ENCODE peak calls at places on chromosomes 16 and 17, in five cellular contexts. One of them, this sample, is unnamed.

GRCh38 chr16:16073884-16074781 is 124.7 kb downstream of the ABCC1 start:
- DNase-seq in psoas muscle: no peak
- DNase-seq in WERI-Rb-1: no peak
- DNase-seq in Peyer's patch: no peak
- DNase-seq in HCT116: no peak
- DNase-seq in this sample: no peak

GRCh38 chr16:74607310-74607966 is 524 bp upstream of the GLG1 start:
- DNase-seq in HCT116: no peak
- DNase-seq in Peyer's patch: no peak
- DNase-seq in WERI-Rb-1: no peak
- DNase-seq in psoas muscle: no peak
- DNase-seq in this sample: no peak

GRCh38 chr17:57650548-57650947 is 94.6 kb downstream of the CCDC182 start:
- DNase-seq in psoas muscle: no peak
- DNase-seq in WERI-Rb-1: no peak
- DNase-seq in HCT116: no peak
- DNase-seq in Peyer's patch: no peak
- DNase-seq in this sample: no peak

GRCh38 chr17:70780031-70780430 is 610.7 kb downstream of the KCNJ2 start:
- DNase-seq in psoas muscle: no peak
- DNase-seq in HCT116: no peak
- DNase-seq in WERI-Rb-1: no peak
- DNase-seq in Peyer's patch: no peak
- DNase-seq in this sample: no peak

GRCh38 chr16:26137956-26138355 is 446.2 kb downstream of the HS3ST4 start:
- DNase-seq in WERI-Rb-1: no peak
- DNase-seq in psoas muscle: no peak
- DNase-seq in Peyer's patch: no peak
- DNase-seq in HCT116: no peak
- DNase-seq in this sample: no peak

GRCh38 chr17:14372905-14373559 is 72.2 kb downstream of the HS3ST3B1 start:
- DNase-seq in Peyer's patch: no peak
- DNase-seq in WERI-Rb-1: no peak
- DNase-seq in HCT116: no peak
- DNase-seq in psoas muscle: no peak
- DNase-seq in this sample: no peak

GRCh38 chr17:62705781-62706597 is 78.5 kb downstream of the MRC2 start:
- DNase-seq in Peyer's patch: no peak
- DNase-seq in WERI-Rb-1: no peak
- DNase-seq in HCT116: no peak
- DNase-seq in psoas muscle: no peak
- DNase-seq in this sample: no peak

GRCh38 chr17:79203016-79203415 is 128.4 kb downstream of the ENGASE start:
- DNase-seq in HCT116: no peak
- DNase-seq in WERI-Rb-1: peak; percentile 88
- DNase-seq in psoas muscle: no peak
- DNase-seq in Peyer's patch: no peak
- DNase-seq in this sample: no peak

GRCh38 chr17:38740016-38740415 is 8.1 kb downstream of the PCGF2 start:
- DNase-seq in WERI-Rb-1: no peak
- DNase-seq in HCT116: no peak
- DNase-seq in psoas muscle: no peak
- DNase-seq in Peyer's patch: no peak
- DNase-seq in this sample: no peak

GRCh38 chr17:1123397-1124237 is 56.2 kb downstream of the ABR start:
- DNase-seq in psoas muscle: no peak
- DNase-seq in HCT116: no peak
- DNase-seq in Peyer's patch: no peak
- DNase-seq in WERI-Rb-1: no peak
- DNase-seq in this sample: no peak

GRCh38 chr17:50036455-50037320 is 19.2 kb upstream of the ITGA3 start:
- DNase-seq in psoas muscle: no peak
- DNase-seq in Peyer's patch: peak; percentile 31
- DNase-seq in HCT116: no peak
- DNase-seq in WERI-Rb-1: peak; percentile 57
- DNase-seq in this sample: peak; percentile 4

GRCh38 chr17:37025241-37025640 is 76.5 kb downstream of the AATF start:
- DNase-seq in Peyer's patch: no peak
- DNase-seq in WERI-Rb-1: no peak
- DNase-seq in HCT116: no peak
- DNase-seq in psoas muscle: no peak
- DNase-seq in this sample: no peak

GRCh38 chr17:38797828-38798227 is 1.5 kb downstream of the PIP4K2B start:
- DNase-seq in WERI-Rb-1: no peak
- DNase-seq in psoas muscle: no peak
- DNase-seq in Peyer's patch: no peak
- DNase-seq in HCT116: no peak
- DNase-seq in this sample: no peak

GRCh38 chr17:18219016-18219415 is 6.4 kb upstream of the LLGL1 start:
- DNase-seq in psoas muscle: no peak
- DNase-seq in WERI-Rb-1: no peak
- DNase-seq in HCT116: no peak
- DNase-seq in Peyer's patch: no peak
- DNase-seq in this sample: peak; percentile 62

GRCh38 chr17:37650419-37651003 is 7.3 kb upstream of the DDX52 start:
- DNase-seq in WERI-Rb-1: peak; percentile 56
- DNase-seq in HCT116: peak; percentile 41
- DNase-seq in psoas muscle: no peak
- DNase-seq in Peyer's patch: peak; percentile 75
- DNase-seq in this sample: no peak

GRCh38 chr16:49733278-49734009 is 122.5 kb downstream of the ZNF423 start:
- DNase-seq in HCT116: no peak
- DNase-seq in Peyer's patch: no peak
- DNase-seq in psoas muscle: no peak
- DNase-seq in WERI-Rb-1: no peak
- DNase-seq in this sample: no peak

GRCh38 chr16:66847533-66848057 is 3.4 kb downstream of the CA7 start:
- DNase-seq in Peyer's patch: peak; percentile 45
- DNase-seq in WERI-Rb-1: no peak
- DNase-seq in psoas muscle: no peak
- DNase-seq in HCT116: no peak
- DNase-seq in this sample: no peak

GRCh38 chr17:7224661-7225111 is 4.9 kb downstream of the ACADVL start:
- DNase-seq in psoas muscle: peak; percentile 12
- DNase-seq in Peyer's patch: no peak
- DNase-seq in HCT116: no peak
- DNase-seq in WERI-Rb-1: peak; percentile 26
- DNase-seq in this sample: no peak

GRCh38 chr17:56581635-56582605 is 11.6 kb upstream of the NOG start:
- DNase-seq in HCT116: no peak
- DNase-seq in Peyer's patch: no peak
- DNase-seq in WERI-Rb-1: no peak
- DNase-seq in psoas muscle: no peak
- DNase-seq in this sample: no peak

GRCh38 chr16:29983420-29984136 is 9.9 kb downstream of the TAOK2 start:
- DNase-seq in HCT116: no peak
- DNase-seq in WERI-Rb-1: no peak
- DNase-seq in psoas muscle: no peak
- DNase-seq in Peyer's patch: no peak
- DNase-seq in this sample: no peak

GRCh38 chr16:28292731-28293588 is 635 bp downstream of the SBK1 start:
- DNase-seq in HCT116: no peak
- DNase-seq in Peyer's patch: no peak
- DNase-seq in psoas muscle: no peak
- DNase-seq in WERI-Rb-1: peak; percentile 65
- DNase-seq in this sample: no peak

GRCh38 chr16:14545346-14545884 is 84.6 kb downstream of the PARN start:
- DNase-seq in Peyer's patch: no peak
- DNase-seq in HCT116: no peak
- DNase-seq in psoas muscle: no peak
- DNase-seq in WERI-Rb-1: no peak
- DNase-seq in this sample: no peak

GRCh38 chr17:81391964-81392908 is 3.0 kb upstream of the BAHCC1 start:
- DNase-seq in Peyer's patch: no peak
- DNase-seq in WERI-Rb-1: no peak
- DNase-seq in HCT116: no peak
- DNase-seq in psoas muscle: peak; percentile 75
- DNase-seq in this sample: no peak

GRCh38 chr16:66988197-66988788 is at the start of gene CES4A:
- DNase-seq in HCT116: no peak
- DNase-seq in WERI-Rb-1: peak; percentile 68
- DNase-seq in Peyer's patch: peak; percentile 58
- DNase-seq in psoas muscle: peak; percentile 36
- DNase-seq in this sample: peak; percentile 41

GRCh38 chr17:48718162-48718780 is 4.0 kb downstream of the PRAC1 start:
- DNase-seq in WERI-Rb-1: no peak
- DNase-seq in psoas muscle: no peak
- DNase-seq in HCT116: no peak
- DNase-seq in Peyer's patch: no peak
- DNase-seq in this sample: no peak

GRCh38 chr16:49470550-49470949 is 96.9 kb downstream of the C16orf78 start:
- DNase-seq in psoas muscle: no peak
- DNase-seq in HCT116: no peak
- DNase-seq in Peyer's patch: peak; percentile 6
- DNase-seq in WERI-Rb-1: no peak
- DNase-seq in this sample: no peak

GRCh38 chr17:1576500-1576899 is 13.9 kb upstream of the PITPNA start:
- DNase-seq in Peyer's patch: no peak
- DNase-seq in WERI-Rb-1: no peak
- DNase-seq in HCT116: no peak
- DNase-seq in psoas muscle: no peak
- DNase-seq in this sample: no peak

GRCh38 chr16:14280541-14280940 is 209.4 kb downstream of the MRTFB start:
- DNase-seq in HCT116: no peak
- DNase-seq in psoas muscle: no peak
- DNase-seq in WERI-Rb-1: no peak
- DNase-seq in Peyer's patch: no peak
- DNase-seq in this sample: no peak

GRCh38 chr16:22161999-22162657 is at the start of gene SDR42E2:
- DNase-seq in psoas muscle: no peak
- DNase-seq in HCT116: no peak
- DNase-seq in Peyer's patch: no peak
- DNase-seq in WERI-Rb-1: no peak
- DNase-seq in this sample: no peak

GRCh38 chr17:13209091-13209490 is 191.3 kb upstream of the ELAC2 start:
- DNase-seq in Peyer's patch: no peak
- DNase-seq in WERI-Rb-1: no peak
- DNase-seq in HCT116: no peak
- DNase-seq in psoas muscle: no peak
- DNase-seq in this sample: no peak

GRCh38 chr17:66313995-66314659 is 11.7 kb downstream of the PRKCA start:
- DNase-seq in Peyer's patch: no peak
- DNase-seq in WERI-Rb-1: no peak
- DNase-seq in psoas muscle: no peak
- DNase-seq in HCT116: no peak
- DNase-seq in this sample: no peak

GRCh38 chr16:21222495-21223337 is 10.8 kb upstream of the ANKS4B start:
- DNase-seq in WERI-Rb-1: no peak
- DNase-seq in HCT116: no peak
- DNase-seq in psoas muscle: no peak
- DNase-seq in Peyer's patch: no peak
- DNase-seq in this sample: no peak

DNA sequence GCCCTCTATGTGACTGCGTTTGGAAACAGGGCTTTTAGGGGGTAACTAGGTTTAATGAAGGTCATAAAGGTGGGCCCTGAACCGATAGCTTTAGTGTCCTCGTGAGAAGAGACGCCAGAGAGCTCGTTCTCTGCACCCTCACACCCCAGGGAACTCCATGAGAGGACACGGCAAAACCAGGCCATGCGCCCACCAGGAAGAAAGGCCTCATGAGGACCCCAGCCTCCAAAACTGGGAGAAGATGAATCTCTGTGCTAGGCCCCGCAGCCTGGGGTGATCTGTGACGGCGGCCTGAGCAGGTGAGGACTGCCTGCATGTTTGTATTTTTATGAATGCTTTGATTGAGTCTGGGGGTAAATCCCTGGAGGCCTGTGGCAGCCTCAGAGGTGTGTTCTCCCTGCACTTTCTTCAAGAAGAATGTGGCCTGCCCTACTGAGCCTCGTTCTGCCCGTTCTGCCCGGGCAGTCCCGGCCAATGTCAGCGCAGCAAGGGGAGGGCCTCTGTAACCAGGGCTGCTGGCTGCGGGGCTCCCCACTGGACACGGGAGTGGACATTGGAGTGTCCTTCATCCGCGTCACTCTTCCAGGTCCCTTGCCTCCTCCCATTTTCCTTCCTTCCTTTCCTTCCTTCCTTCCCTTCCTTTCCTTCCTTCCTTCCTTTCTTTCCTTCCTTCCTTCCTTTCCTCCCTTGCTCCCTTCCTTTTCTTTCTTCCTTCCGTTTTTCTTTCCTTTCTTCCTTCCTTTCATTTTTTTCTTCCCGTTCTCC is 6.8 kb upstream of the RNF213 start:
- DNase-seq in psoas muscle: no peak
- DNase-seq in WERI-Rb-1: no peak
- DNase-seq in HCT116: no peak
- DNase-seq in Peyer's patch: no peak
- DNase-seq in this sample: no peak
- H3K27ac ChIP-seq in psoas muscle: peak overlapping the region; percentile 69
- H3K27ac ChIP-seq in WERI-Rb-1: no peak overlapping the region
- H3K27ac ChIP-seq in HCT116: peak overlapping the region; percentile 89
- H3K27ac ChIP-seq in Peyer's patch: no peak overlapping the region
- H3K27ac ChIP-seq in this sample: peak overlapping the region; percentile 38

GRCh38 chr16:53773150-53773846 is 69.3 kb downstream of the FTO start:
- DNase-seq in HCT116: no peak
- DNase-seq in WERI-Rb-1: peak; percentile 28
- DNase-seq in psoas muscle: no peak
- DNase-seq in Peyer's patch: peak; percentile 69
- DNase-seq in this sample: no peak
- TF ChIP-seq CTCF in HCT116: peak; percentile 68
- TF ChIP-seq CTCF in WERI-Rb-1: peak; percentile 56
- TF ChIP-seq CTCF in psoas muscle: peak; percentile 60
- TF ChIP-seq CTCF in Peyer's patch: no peak
- TF ChIP-seq CTCF in this sample: peak; percentile 26

DNA sequence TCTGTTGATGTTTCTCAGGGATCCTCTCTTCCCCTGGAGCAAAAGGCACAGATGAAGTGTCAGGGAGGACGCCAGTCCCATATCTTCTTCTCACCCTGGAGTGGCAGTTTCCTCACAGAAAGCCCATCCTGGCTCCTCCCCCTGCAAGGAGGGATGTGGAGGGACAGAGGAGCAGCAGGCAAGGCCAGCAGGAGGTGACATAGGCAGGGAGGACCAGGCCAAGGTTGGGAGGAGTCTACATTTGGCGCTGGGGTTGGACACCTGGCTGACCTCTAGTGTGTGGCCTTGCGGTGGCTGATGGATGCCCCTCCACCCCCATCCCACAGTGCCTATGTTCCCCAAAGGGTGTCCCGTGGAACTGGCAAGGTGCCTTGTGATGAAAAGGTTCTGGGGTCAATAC is 125.4 kb downstream of the SEC14L1 start:
- DNase-seq in psoas muscle: no peak
- DNase-seq in Peyer's patch: no peak
- DNase-seq in HCT116: no peak
- DNase-seq in WERI-Rb-1: no peak
- DNase-seq in this sample: no peak
- H3K27ac ChIP-seq in psoas muscle: no peak overlapping the region
- H3K27ac ChIP-seq in Peyer's patch: no peak overlapping the region
- H3K27ac ChIP-seq in HCT116: no peak overlapping the region
- H3K27ac ChIP-seq in WERI-Rb-1: no peak overlapping the region
- H3K27ac ChIP-seq in this sample: no peak overlapping the region

DNA sequence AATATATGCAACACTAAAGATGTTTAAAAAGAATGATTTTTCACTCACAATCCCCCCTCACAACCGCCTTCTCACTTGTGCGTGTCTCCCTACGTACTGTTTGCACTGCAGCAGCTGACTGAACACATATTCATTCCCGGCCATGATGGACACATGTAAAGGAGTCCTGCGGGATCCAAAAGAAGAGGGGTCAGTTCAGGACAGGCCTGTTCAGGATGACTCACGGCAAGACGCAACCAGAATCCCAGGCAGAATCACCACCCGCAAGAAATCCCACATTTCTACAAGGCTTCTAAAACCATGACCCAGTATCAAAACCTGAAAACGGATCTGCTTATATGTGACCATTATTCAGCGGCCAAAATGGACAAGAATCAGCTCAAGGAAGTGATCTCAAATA is 52.3 kb downstream of the CYB5D2 start:
- DNase-seq in psoas muscle: no peak
- DNase-seq in Peyer's patch: no peak
- DNase-seq in HCT116: no peak
- DNase-seq in WERI-Rb-1: no peak
- DNase-seq in this sample: no peak
- TF ChIP-seq CTCF in psoas muscle: no peak
- TF ChIP-seq CTCF in Peyer's patch: no peak
- TF ChIP-seq CTCF in HCT116: no peak
- TF ChIP-seq CTCF in WERI-Rb-1: no peak
- TF ChIP-seq CTCF in this sample: no peak